ENCODE peak calls at places on chromosomes 3 and 15, in ten cellular contexts. One of them, this sample, is unnamed.
A peak's percentile ranks its signal among the peaks of the same experiment; 100 is the strongest.

GRCh38 chr15:61880079-61880478 is 180.2 kb downstream of the VPS13C start:
- DNase-seq in psoas muscle: no peak
- DNase-seq in neural progenitor cell: no peak
- DNase-seq in uterus: no peak
- DNase-seq in fibroblast of mammary gland: no peak
- DNase-seq in Peyer's patch: no peak
- DNase-seq in RWPE2: no peak
- DNase-seq in GM10248: no peak
- DNase-seq in cardiac muscle cell: no peak
- DNase-seq in HepG2: no peak
- DNase-seq in this sample: no peak

GRCh38 chr3:185630182-185630622 is 44.1 kb downstream of the SENP2 start:
- DNase-seq in Peyer's patch: no peak
- DNase-seq in cardiac muscle cell: peak; percentile 66
- DNase-seq in neural progenitor cell: no peak
- DNase-seq in HepG2: no peak
- DNase-seq in fibroblast of mammary gland: peak; percentile 77
- DNase-seq in uterus: peak; percentile 53
- DNase-seq in psoas muscle: peak; percentile 68
- DNase-seq in GM10248: no peak
- DNase-seq in RWPE2: no peak
- DNase-seq in this sample: no peak

GRCh38 chr15:42020713-42021273 is at the start of gene PLA2G4E:
- DNase-seq in uterus: no peak
- DNase-seq in neural progenitor cell: no peak
- DNase-seq in cardiac muscle cell: no peak
- DNase-seq in psoas muscle: no peak
- DNase-seq in HepG2: no peak
- DNase-seq in GM10248: no peak
- DNase-seq in Peyer's patch: no peak
- DNase-seq in RWPE2: peak; percentile 57
- DNase-seq in fibroblast of mammary gland: no peak
- DNase-seq in this sample: no peak

GRCh38 chr3:99269606-99270355 is 368.3 kb upstream of the DCBLD2 start:
- DNase-seq in neural progenitor cell: no peak
- DNase-seq in GM10248: no peak
- DNase-seq in RWPE2: no peak
- DNase-seq in cardiac muscle cell: peak; percentile 62
- DNase-seq in psoas muscle: peak; percentile 25
- DNase-seq in fibroblast of mammary gland: peak; percentile 34
- DNase-seq in Peyer's patch: no peak
- DNase-seq in HepG2: no peak
- DNase-seq in uterus: peak; percentile 17
- DNase-seq in this sample: peak; percentile 52

GRCh38 chr3:50708620-50709019 is 33.9 kb downstream of the DOCK3 start:
- DNase-seq in psoas muscle: no peak
- DNase-seq in uterus: no peak
- DNase-seq in cardiac muscle cell: no peak
- DNase-seq in RWPE2: no peak
- DNase-seq in fibroblast of mammary gland: no peak
- DNase-seq in Peyer's patch: no peak
- DNase-seq in neural progenitor cell: no peak
- DNase-seq in HepG2: no peak
- DNase-seq in GM10248: no peak
- DNase-seq in this sample: no peak

GRCh38 chr3:46705022-46705530 is 3.9 kb downstream of the TMIE start:
- DNase-seq in RWPE2: peak; percentile 52
- DNase-seq in GM10248: peak; percentile 85
- DNase-seq in psoas muscle: peak; percentile 68
- DNase-seq in cardiac muscle cell: peak; percentile 72
- DNase-seq in Peyer's patch: peak; percentile 76
- DNase-seq in HepG2: peak; percentile 63
- DNase-seq in neural progenitor cell: peak; percentile 81
- DNase-seq in uterus: peak; percentile 78
- DNase-seq in fibroblast of mammary gland: peak; percentile 62
- DNase-seq in this sample: peak; percentile 81

GRCh38 chr15:38145671-38146111 is 106.9 kb upstream of the SPRED1 start:
- DNase-seq in GM10248: no peak
- DNase-seq in neural progenitor cell: peak; percentile 77
- DNase-seq in cardiac muscle cell: no peak
- DNase-seq in Peyer's patch: no peak
- DNase-seq in HepG2: no peak
- DNase-seq in fibroblast of mammary gland: peak; percentile 61
- DNase-seq in uterus: no peak
- DNase-seq in psoas muscle: peak; percentile 10
- DNase-seq in RWPE2: no peak
- DNase-seq in this sample: no peak

GRCh38 chr3:94459167-94459566 is 396.3 kb downstream of the NSUN3 start:
- DNase-seq in RWPE2: no peak
- DNase-seq in cardiac muscle cell: no peak
- DNase-seq in psoas muscle: no peak
- DNase-seq in neural progenitor cell: no peak
- DNase-seq in HepG2: no peak
- DNase-seq in GM10248: no peak
- DNase-seq in uterus: no peak
- DNase-seq in fibroblast of mammary gland: no peak
- DNase-seq in Peyer's patch: no peak
- DNase-seq in this sample: no peak

GRCh38 chr3:51668756-51669155 is 2.3 kb upstream of the TEX264 start:
- DNase-seq in psoas muscle: no peak
- DNase-seq in uterus: no peak
- DNase-seq in HepG2: no peak
- DNase-seq in Peyer's patch: no peak
- DNase-seq in neural progenitor cell: no peak
- DNase-seq in RWPE2: no peak
- DNase-seq in GM10248: no peak
- DNase-seq in cardiac muscle cell: no peak
- DNase-seq in fibroblast of mammary gland: peak; percentile 5
- DNase-seq in this sample: no peak

GRCh38 chr15:35311607-35312006 is 226.5 kb upstream of the NANOGP8 start:
- DNase-seq in uterus: no peak
- DNase-seq in cardiac muscle cell: no peak
- DNase-seq in fibroblast of mammary gland: peak; percentile 10
- DNase-seq in psoas muscle: no peak
- DNase-seq in RWPE2: no peak
- DNase-seq in HepG2: no peak
- DNase-seq in GM10248: no peak
- DNase-seq in Peyer's patch: no peak
- DNase-seq in neural progenitor cell: no peak
- DNase-seq in this sample: no peak

GRCh38 chr15:70775160-70775559 is 11.8 kb upstream of the UACA start:
- DNase-seq in neural progenitor cell: no peak
- DNase-seq in RWPE2: no peak
- DNase-seq in HepG2: no peak
- DNase-seq in uterus: no peak
- DNase-seq in psoas muscle: no peak
- DNase-seq in Peyer's patch: no peak
- DNase-seq in cardiac muscle cell: peak; percentile 71
- DNase-seq in GM10248: no peak
- DNase-seq in fibroblast of mammary gland: peak; percentile 91
- DNase-seq in this sample: peak; percentile 84

GRCh38 chr3:100706365-100706764 is 2.9 kb upstream of the TFG start:
- DNase-seq in uterus: no peak
- DNase-seq in cardiac muscle cell: peak; percentile 16
- DNase-seq in psoas muscle: no peak
- DNase-seq in GM10248: no peak
- DNase-seq in fibroblast of mammary gland: peak; percentile 20
- DNase-seq in HepG2: no peak
- DNase-seq in neural progenitor cell: no peak
- DNase-seq in RWPE2: no peak
- DNase-seq in Peyer's patch: no peak
- DNase-seq in this sample: no peak

GRCh38 chr3:120524171-120524923 is 71.8 kb upstream of the NDUFB4 start:
- DNase-seq in HepG2: no peak
- DNase-seq in neural progenitor cell: no peak
- DNase-seq in fibroblast of mammary gland: peak; percentile 73
- DNase-seq in RWPE2: no peak
- DNase-seq in GM10248: no peak
- DNase-seq in uterus: no peak
- DNase-seq in Peyer's patch: no peak
- DNase-seq in psoas muscle: no peak
- DNase-seq in cardiac muscle cell: peak; percentile 69
- DNase-seq in this sample: peak; percentile 76

GRCh38 chr15:74422723-74423442 is 10.9 kb downstream of the SEMA7A start:
- DNase-seq in GM10248: no peak
- DNase-seq in Peyer's patch: no peak
- DNase-seq in neural progenitor cell: peak; percentile 55
- DNase-seq in HepG2: peak; percentile 82
- DNase-seq in uterus: no peak
- DNase-seq in psoas muscle: no peak
- DNase-seq in fibroblast of mammary gland: peak; percentile 77
- DNase-seq in RWPE2: peak; percentile 100
- DNase-seq in cardiac muscle cell: peak; percentile 60
- DNase-seq in this sample: peak; percentile 96

GRCh38 chr3:41035445-41036022 is 163.8 kb upstream of the CTNNB1 start:
- DNase-seq in uterus: no peak
- DNase-seq in GM10248: no peak
- DNase-seq in RWPE2: no peak
- DNase-seq in psoas muscle: no peak
- DNase-seq in Peyer's patch: no peak
- DNase-seq in cardiac muscle cell: no peak
- DNase-seq in neural progenitor cell: no peak
- DNase-seq in HepG2: no peak
- DNase-seq in fibroblast of mammary gland: no peak
- DNase-seq in this sample: no peak

DNA sequence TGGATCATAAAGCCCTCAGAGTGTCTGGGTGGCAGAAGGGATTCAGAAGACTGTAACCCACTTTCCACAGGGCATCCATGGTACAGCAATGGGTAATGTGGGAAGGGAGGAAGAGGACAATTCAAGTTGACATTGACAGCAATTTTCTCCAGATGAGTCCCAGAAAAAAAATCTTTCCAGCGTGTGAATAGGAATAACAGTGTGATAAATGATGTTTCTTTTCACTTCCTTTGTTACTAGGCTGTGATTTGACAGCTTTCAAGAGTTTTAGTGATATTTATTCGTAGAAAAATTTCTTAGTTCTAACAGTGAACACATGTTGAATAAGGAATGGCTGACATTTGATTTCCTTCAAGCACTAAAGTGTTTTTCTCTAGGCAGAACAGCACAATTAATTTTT is 186.4 kb downstream of the CADPS start:
- DNase-seq in Peyer's patch: no peak
- DNase-seq in fibroblast of mammary gland: no peak
- DNase-seq in uterus: no peak
- DNase-seq in GM10248: no peak
- DNase-seq in HepG2: no peak
- DNase-seq in RWPE2: no peak
- DNase-seq in cardiac muscle cell: no peak
- DNase-seq in neural progenitor cell: no peak
- DNase-seq in psoas muscle: no peak
- DNase-seq in this sample: no peak
- TF ChIP-seq CTCF in Peyer's patch: no peak
- TF ChIP-seq CTCF in fibroblast of mammary gland: no peak
- TF ChIP-seq CTCF in uterus: no peak
- TF ChIP-seq CTCF in GM10248: no peak
- TF ChIP-seq CTCF in HepG2: no peak
- TF ChIP-seq CTCF in RWPE2: no peak
- TF ChIP-seq CTCF in cardiac muscle cell: no peak
- TF ChIP-seq CTCF in neural progenitor cell: no peak
- TF ChIP-seq CTCF in psoas muscle: no peak
- TF ChIP-seq CTCF in this sample: no peak

GRCh38 chr3:63914312-63914711 is 2.1 kb upstream of the SCAANT1 start:
- DNase-seq in RWPE2: no peak
- DNase-seq in uterus: peak; percentile 49
- DNase-seq in HepG2: no peak
- DNase-seq in fibroblast of mammary gland: peak; percentile 44
- DNase-seq in neural progenitor cell: no peak
- DNase-seq in psoas muscle: no peak
- DNase-seq in cardiac muscle cell: peak; percentile 78
- DNase-seq in GM10248: no peak
- DNase-seq in Peyer's patch: no peak
- DNase-seq in this sample: no peak
- TF ChIP-seq CTCF in RWPE2: no peak
- TF ChIP-seq CTCF in uterus: no peak
- TF ChIP-seq CTCF in HepG2: no peak
- TF ChIP-seq CTCF in fibroblast of mammary gland: no peak
- TF ChIP-seq CTCF in neural progenitor cell: no peak
- TF ChIP-seq CTCF in psoas muscle: no peak
- TF ChIP-seq CTCF in cardiac muscle cell: peak; percentile 8
- TF ChIP-seq CTCF in GM10248: no peak
- TF ChIP-seq CTCF in Peyer's patch: no peak
- TF ChIP-seq CTCF in this sample: no peak

GRCh38 chr3:115691964-115692363 is 68.7 kb downstream of the GAP43 start:
- DNase-seq in RWPE2: no peak
- DNase-seq in uterus: no peak
- DNase-seq in Peyer's patch: no peak
- DNase-seq in neural progenitor cell: no peak
- DNase-seq in psoas muscle: no peak
- DNase-seq in GM10248: no peak
- DNase-seq in HepG2: no peak
- DNase-seq in fibroblast of mammary gland: no peak
- DNase-seq in cardiac muscle cell: no peak
- DNase-seq in this sample: no peak

GRCh38 chr3:115697263-115698053 is 74.1 kb downstream of the GAP43 start:
- DNase-seq in Peyer's patch: no peak
- DNase-seq in cardiac muscle cell: no peak
- DNase-seq in fibroblast of mammary gland: no peak
- DNase-seq in HepG2: no peak
- DNase-seq in psoas muscle: no peak
- DNase-seq in RWPE2: no peak
- DNase-seq in neural progenitor cell: no peak
- DNase-seq in uterus: no peak
- DNase-seq in GM10248: no peak
- DNase-seq in this sample: peak; percentile 38

GRCh38 chr3:115693868-115694267 is 70.6 kb downstream of the GAP43 start:
- DNase-seq in neural progenitor cell: no peak
- DNase-seq in uterus: no peak
- DNase-seq in psoas muscle: no peak
- DNase-seq in cardiac muscle cell: no peak
- DNase-seq in HepG2: no peak
- DNase-seq in Peyer's patch: no peak
- DNase-seq in GM10248: no peak
- DNase-seq in fibroblast of mammary gland: no peak
- DNase-seq in RWPE2: no peak
- DNase-seq in this sample: no peak

GRCh38 chr3:115695081-115695480 is 71.8 kb downstream of the GAP43 start:
- DNase-seq in uterus: no peak
- DNase-seq in neural progenitor cell: no peak
- DNase-seq in GM10248: no peak
- DNase-seq in RWPE2: no peak
- DNase-seq in Peyer's patch: no peak
- DNase-seq in cardiac muscle cell: no peak
- DNase-seq in HepG2: no peak
- DNase-seq in fibroblast of mammary gland: no peak
- DNase-seq in psoas muscle: no peak
- DNase-seq in this sample: no peak

GRCh38 chr3:115692887-115693524 is 69.7 kb downstream of the GAP43 start:
- DNase-seq in psoas muscle: peak; percentile 54
- DNase-seq in RWPE2: peak; percentile 40
- DNase-seq in HepG2: peak; percentile 67
- DNase-seq in cardiac muscle cell: peak; percentile 77
- DNase-seq in Peyer's patch: peak; percentile 53
- DNase-seq in GM10248: peak; percentile 65
- DNase-seq in neural progenitor cell: peak; percentile 85
- DNase-seq in uterus: peak; percentile 65
- DNase-seq in fibroblast of mammary gland: peak; percentile 75
- DNase-seq in this sample: peak; percentile 63
- TF ChIP-seq CTCF in psoas muscle: peak; percentile 81
- TF ChIP-seq CTCF in RWPE2: peak; percentile 92
- TF ChIP-seq CTCF in HepG2: peak; percentile 93
- TF ChIP-seq CTCF in cardiac muscle cell: peak; percentile 72
- TF ChIP-seq CTCF in Peyer's patch: peak; percentile 27
- TF ChIP-seq CTCF in GM10248: peak; percentile 77
- TF ChIP-seq CTCF in neural progenitor cell: peak; percentile 91
- TF ChIP-seq CTCF in uterus: peak; percentile 77
- TF ChIP-seq CTCF in fibroblast of mammary gland: peak; percentile 81
- TF ChIP-seq CTCF in this sample: peak; percentile 62

GRCh38 chr3:114377426-114377825 is 83.6 kb downstream of the TIGIT start:
- DNase-seq in uterus: no peak
- DNase-seq in RWPE2: no peak
- DNase-seq in fibroblast of mammary gland: no peak
- DNase-seq in HepG2: no peak
- DNase-seq in psoas muscle: no peak
- DNase-seq in cardiac muscle cell: no peak
- DNase-seq in neural progenitor cell: no peak
- DNase-seq in Peyer's patch: no peak
- DNase-seq in GM10248: no peak
- DNase-seq in this sample: no peak
- TF ChIP-seq CTCF in uterus: no peak
- TF ChIP-seq CTCF in RWPE2: no peak
- TF ChIP-seq CTCF in fibroblast of mammary gland: no peak
- TF ChIP-seq CTCF in HepG2: no peak
- TF ChIP-seq CTCF in psoas muscle: no peak
- TF ChIP-seq CTCF in cardiac muscle cell: no peak
- TF ChIP-seq CTCF in neural progenitor cell: no peak
- TF ChIP-seq CTCF in Peyer's patch: no peak
- TF ChIP-seq CTCF in GM10248: no peak
- TF ChIP-seq CTCF in this sample: no peak